ENCODE peak calls at places on chromosomes 6 and 20, in eight cellular contexts. One of them, this sample, is unnamed.

GRCh38 chr6:149963462-149964242 is at the start of gene ULBP1:
- DNase-seq in CD4-positive, alpha-beta T cell: peak
- DNase-seq in kidney epithelial cell: no peak
- DNase-seq in mesothelial cell of epicardium: no peak
- DNase-seq in gastrocnemius medialis: peak
- DNase-seq in prostate gland: peak
- DNase-seq in mucosa of descending colon: peak
- DNase-seq in stomach: peak
- DNase-seq in this sample: no peak

GRCh38 chr6:1381397-1382330 is 7.7 kb upstream of the FOXF2 start:
- DNase-seq in mucosa of descending colon: peak
- DNase-seq in stomach: peak
- DNase-seq in gastrocnemius medialis: no peak
- DNase-seq in CD4-positive, alpha-beta T cell: no peak
- DNase-seq in mesothelial cell of epicardium: peak
- DNase-seq in prostate gland: no peak
- DNase-seq in kidney epithelial cell: no peak
- DNase-seq in this sample: peak

GRCh38 chr6:5149891-5150290 is 64.8 kb downstream of the PPP1R3G start:
- DNase-seq in prostate gland: no peak
- DNase-seq in CD4-positive, alpha-beta T cell: no peak
- DNase-seq in mesothelial cell of epicardium: no peak
- DNase-seq in kidney epithelial cell: no peak
- DNase-seq in gastrocnemius medialis: no peak
- DNase-seq in mucosa of descending colon: no peak
- DNase-seq in stomach: no peak
- DNase-seq in this sample: no peak

GRCh38 chr6:148593130-148593812 is 153.6 kb upstream of the UST start:
- DNase-seq in mesothelial cell of epicardium: no peak
- DNase-seq in stomach: no peak
- DNase-seq in CD4-positive, alpha-beta T cell: no peak
- DNase-seq in mucosa of descending colon: no peak
- DNase-seq in prostate gland: no peak
- DNase-seq in kidney epithelial cell: peak
- DNase-seq in gastrocnemius medialis: no peak
- DNase-seq in this sample: no peak

GRCh38 chr6:109767961-109768360 is 76.9 kb downstream of the FIG4 start:
- DNase-seq in kidney epithelial cell: no peak
- DNase-seq in prostate gland: no peak
- DNase-seq in gastrocnemius medialis: no peak
- DNase-seq in mucosa of descending colon: no peak
- DNase-seq in stomach: no peak
- DNase-seq in mesothelial cell of epicardium: no peak
- DNase-seq in CD4-positive, alpha-beta T cell: no peak
- DNase-seq in this sample: no peak

GRCh38 chr6:35900448-35900847 is 20.4 kb downstream of the SRPK1 start:
- DNase-seq in mesothelial cell of epicardium: no peak
- DNase-seq in CD4-positive, alpha-beta T cell: no peak
- DNase-seq in mucosa of descending colon: no peak
- DNase-seq in prostate gland: no peak
- DNase-seq in stomach: no peak
- DNase-seq in gastrocnemius medialis: no peak
- DNase-seq in kidney epithelial cell: no peak
- DNase-seq in this sample: no peak

GRCh38 chr6:113358063-113358583 is 499.0 kb upstream of the MARCKS start:
- DNase-seq in stomach: no peak
- DNase-seq in kidney epithelial cell: no peak
- DNase-seq in mesothelial cell of epicardium: no peak
- DNase-seq in gastrocnemius medialis: no peak
- DNase-seq in prostate gland: no peak
- DNase-seq in mucosa of descending colon: no peak
- DNase-seq in CD4-positive, alpha-beta T cell: no peak
- DNase-seq in this sample: no peak

GRCh38 chr6:77341058-77341986 is 122.0 kb downstream of the HTR1B start:
- DNase-seq in stomach: peak
- DNase-seq in CD4-positive, alpha-beta T cell: no peak
- DNase-seq in mucosa of descending colon: peak
- DNase-seq in kidney epithelial cell: no peak
- DNase-seq in mesothelial cell of epicardium: no peak
- DNase-seq in prostate gland: no peak
- DNase-seq in gastrocnemius medialis: no peak
- DNase-seq in this sample: no peak

GRCh38 chr20:34390769-34391447 is 27.8 kb downstream of the ITCH start:
- DNase-seq in CD4-positive, alpha-beta T cell: no peak
- DNase-seq in prostate gland: no peak
- DNase-seq in gastrocnemius medialis: peak
- DNase-seq in kidney epithelial cell: peak
- DNase-seq in stomach: peak
- DNase-seq in mesothelial cell of epicardium: no peak
- DNase-seq in mucosa of descending colon: peak
- DNase-seq in this sample: no peak

GRCh38 chr20:1631309-1632227 is 11.8 kb upstream of the SIRPB1 start:
- DNase-seq in mucosa of descending colon: no peak
- DNase-seq in CD4-positive, alpha-beta T cell: no peak
- DNase-seq in mesothelial cell of epicardium: no peak
- DNase-seq in gastrocnemius medialis: no peak
- DNase-seq in stomach: no peak
- DNase-seq in kidney epithelial cell: no peak
- DNase-seq in prostate gland: no peak
- DNase-seq in this sample: no peak

GRCh38 chr6:107122748-107123147 is 7.4 kb upstream of the BEND3 start:
- DNase-seq in gastrocnemius medialis: no peak
- DNase-seq in CD4-positive, alpha-beta T cell: no peak
- DNase-seq in mucosa of descending colon: no peak
- DNase-seq in kidney epithelial cell: no peak
- DNase-seq in prostate gland: no peak
- DNase-seq in mesothelial cell of epicardium: no peak
- DNase-seq in stomach: no peak
- DNase-seq in this sample: no peak

GRCh38 chr6:10174761-10175160 is 240.1 kb downstream of the TFAP2A start:
- DNase-seq in gastrocnemius medialis: no peak
- DNase-seq in mesothelial cell of epicardium: no peak
- DNase-seq in stomach: no peak
- DNase-seq in CD4-positive, alpha-beta T cell: no peak
- DNase-seq in prostate gland: no peak
- DNase-seq in kidney epithelial cell: no peak
- DNase-seq in mucosa of descending colon: no peak
- DNase-seq in this sample: no peak

GRCh38 chr6:11899645-11900044 is 112.5 kb upstream of the HIVEP1 start:
- DNase-seq in mesothelial cell of epicardium: no peak
- DNase-seq in mucosa of descending colon: no peak
- DNase-seq in gastrocnemius medialis: no peak
- DNase-seq in CD4-positive, alpha-beta T cell: no peak
- DNase-seq in prostate gland: no peak
- DNase-seq in kidney epithelial cell: no peak
- DNase-seq in stomach: no peak
- DNase-seq in this sample: no peak

GRCh38 chr6:86558318-86558717 is 379.0 kb upstream of the HTR1E start:
- DNase-seq in prostate gland: no peak
- DNase-seq in CD4-positive, alpha-beta T cell: no peak
- DNase-seq in stomach: no peak
- DNase-seq in gastrocnemius medialis: no peak
- DNase-seq in kidney epithelial cell: no peak
- DNase-seq in mesothelial cell of epicardium: no peak
- DNase-seq in mucosa of descending colon: no peak
- DNase-seq in this sample: no peak

GRCh38 chr6:41704028-41704427 is 31.4 kb downstream of the TFEB start:
- DNase-seq in CD4-positive, alpha-beta T cell: no peak
- DNase-seq in stomach: no peak
- DNase-seq in gastrocnemius medialis: no peak
- DNase-seq in prostate gland: no peak
- DNase-seq in kidney epithelial cell: no peak
- DNase-seq in mucosa of descending colon: no peak
- DNase-seq in mesothelial cell of epicardium: no peak
- DNase-seq in this sample: no peak

GRCh38 chr6:155219299-155219698 is 44.5 kb upstream of the CLDN20 start:
- DNase-seq in kidney epithelial cell: no peak
- DNase-seq in CD4-positive, alpha-beta T cell: no peak
- DNase-seq in mesothelial cell of epicardium: no peak
- DNase-seq in prostate gland: no peak
- DNase-seq in stomach: no peak
- DNase-seq in gastrocnemius medialis: no peak
- DNase-seq in mucosa of descending colon: no peak
- DNase-seq in this sample: no peak

GRCh38 chr6:43914272-43915147 is 144.5 kb downstream of the VEGFA start:
- DNase-seq in gastrocnemius medialis: no peak
- DNase-seq in stomach: no peak
- DNase-seq in kidney epithelial cell: no peak
- DNase-seq in prostate gland: no peak
- DNase-seq in mucosa of descending colon: no peak
- DNase-seq in mesothelial cell of epicardium: no peak
- DNase-seq in CD4-positive, alpha-beta T cell: no peak
- DNase-seq in this sample: no peak

DNA sequence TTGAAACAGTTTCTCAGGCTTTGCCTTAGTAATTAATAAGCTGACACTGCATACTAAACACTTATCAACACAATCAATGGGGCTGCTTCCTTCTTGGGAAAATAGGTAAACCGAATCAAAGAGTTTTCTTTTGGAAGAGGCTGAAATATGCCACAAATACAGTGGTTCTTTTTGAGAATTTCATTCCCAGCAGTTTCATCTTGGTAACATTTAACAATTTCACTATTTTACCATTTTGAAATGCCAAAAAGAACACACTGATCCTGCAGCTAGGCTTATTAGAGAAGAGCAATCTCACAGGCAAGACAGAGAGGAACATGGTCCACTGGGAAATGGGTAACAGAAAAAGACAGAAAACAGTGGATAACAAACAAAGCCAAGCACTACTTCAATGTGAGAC is 2.6 kb downstream of the CNR1 start:
- DNase-seq in CD4-positive, alpha-beta T cell: no peak
- DNase-seq in kidney epithelial cell: no peak
- DNase-seq in stomach: no peak
- DNase-seq in gastrocnemius medialis: no peak
- DNase-seq in mesothelial cell of epicardium: no peak
- DNase-seq in mucosa of descending colon: no peak
- DNase-seq in prostate gland: no peak
- DNase-seq in this sample: no peak
- TF ChIP-seq CTCF in CD4-positive, alpha-beta T cell: no peak
- TF ChIP-seq CTCF in kidney epithelial cell: no peak
- TF ChIP-seq CTCF in stomach: no peak
- TF ChIP-seq CTCF in gastrocnemius medialis: no peak
- TF ChIP-seq CTCF in mesothelial cell of epicardium: no peak
- TF ChIP-seq CTCF in mucosa of descending colon: no peak
- TF ChIP-seq CTCF in prostate gland: no peak
- TF ChIP-seq CTCF in this sample: no peak

DNA sequence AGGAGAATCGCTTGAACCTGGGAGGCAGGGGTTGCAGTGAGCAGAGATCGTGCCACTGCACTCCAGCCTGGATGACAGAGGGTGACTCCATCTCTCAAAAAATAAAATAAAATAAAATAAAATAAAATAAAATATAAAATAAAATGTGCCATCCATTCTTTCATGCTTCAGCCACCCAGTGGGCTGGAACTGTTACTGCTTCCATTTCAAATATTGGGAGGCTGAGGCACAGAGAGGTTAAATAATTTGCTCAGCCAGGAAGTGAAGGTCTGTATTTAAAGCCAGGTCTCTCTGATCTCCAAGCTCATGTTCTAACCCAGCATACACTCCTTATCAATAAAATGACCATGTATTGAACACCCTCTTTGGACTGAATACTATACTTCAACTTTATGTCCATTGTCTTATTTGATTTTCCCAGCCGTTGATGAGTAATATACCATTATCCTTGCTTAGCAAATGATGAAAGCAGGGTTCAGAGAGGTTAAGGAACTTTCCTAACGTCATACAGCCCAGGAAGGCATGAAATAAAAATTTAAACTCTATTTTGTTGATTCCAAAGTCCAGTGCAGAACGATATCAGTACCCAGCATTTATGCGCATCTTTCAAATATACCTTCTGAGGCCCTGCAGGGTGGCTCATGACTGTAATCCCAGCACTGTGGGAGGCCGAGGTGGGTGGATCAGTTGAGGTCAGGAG is 25.8 kb upstream of the SLC9A8 start:
- DNase-seq in stomach: no peak
- DNase-seq in mucosa of descending colon: no peak
- DNase-seq in mesothelial cell of epicardium: no peak
- DNase-seq in gastrocnemius medialis: no peak
- DNase-seq in kidney epithelial cell: no peak
- DNase-seq in CD4-positive, alpha-beta T cell: no peak
- DNase-seq in prostate gland: no peak
- DNase-seq in this sample: no peak
- TF ChIP-seq CTCF in stomach: peak
- TF ChIP-seq CTCF in mucosa of descending colon: no peak
- TF ChIP-seq CTCF in mesothelial cell of epicardium: peak
- TF ChIP-seq CTCF in gastrocnemius medialis: no peak
- TF ChIP-seq CTCF in kidney epithelial cell: peak
- TF ChIP-seq CTCF in CD4-positive, alpha-beta T cell: no peak
- TF ChIP-seq CTCF in prostate gland: no peak
- TF ChIP-seq CTCF in this sample: peak

DNA sequence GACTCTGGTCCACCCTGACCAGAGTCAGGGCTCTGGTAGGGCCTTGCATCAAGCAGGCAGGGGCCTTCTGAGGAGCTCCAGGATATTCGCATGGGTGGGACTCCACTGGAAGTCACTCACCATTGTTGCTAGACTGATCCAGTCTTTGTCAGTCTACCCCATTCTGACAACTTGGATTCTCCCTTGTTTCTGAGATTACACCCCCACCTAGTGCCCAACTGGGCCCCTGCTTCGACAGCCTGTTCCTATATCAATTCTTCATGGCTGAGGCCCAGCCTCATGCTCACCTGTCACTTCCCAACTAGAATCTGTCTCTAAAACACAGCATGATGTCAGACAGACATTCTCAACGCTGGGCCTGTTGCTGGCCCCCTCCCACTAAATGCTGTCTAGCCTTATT is 5.2 kb downstream of the SLC35D3 start:
- DNase-seq in mucosa of descending colon: no peak
- DNase-seq in prostate gland: no peak
- DNase-seq in gastrocnemius medialis: no peak
- DNase-seq in mesothelial cell of epicardium: no peak
- DNase-seq in kidney epithelial cell: no peak
- DNase-seq in CD4-positive, alpha-beta T cell: no peak
- DNase-seq in stomach: no peak
- DNase-seq in this sample: no peak
- TF ChIP-seq CTCF in mucosa of descending colon: no peak
- TF ChIP-seq CTCF in prostate gland: no peak
- TF ChIP-seq CTCF in gastrocnemius medialis: peak
- TF ChIP-seq CTCF in mesothelial cell of epicardium: no peak
- TF ChIP-seq CTCF in kidney epithelial cell: peak
- TF ChIP-seq CTCF in CD4-positive, alpha-beta T cell: peak
- TF ChIP-seq CTCF in stomach: no peak
- TF ChIP-seq CTCF in this sample: peak

GRCh38 chr6:76166297-76166696 is 93.8 kb upstream of the IMPG1 start:
- DNase-seq in stomach: no peak
- DNase-seq in prostate gland: no peak
- DNase-seq in mucosa of descending colon: no peak
- DNase-seq in mesothelial cell of epicardium: no peak
- DNase-seq in gastrocnemius medialis: no peak
- DNase-seq in kidney epithelial cell: no peak
- DNase-seq in CD4-positive, alpha-beta T cell: no peak
- DNase-seq in this sample: no peak

GRCh38 chr6:76165471-76166221 is 93.2 kb upstream of the IMPG1 start:
- DNase-seq in CD4-positive, alpha-beta T cell: no peak
- DNase-seq in prostate gland: no peak
- DNase-seq in mesothelial cell of epicardium: no peak
- DNase-seq in gastrocnemius medialis: no peak
- DNase-seq in mucosa of descending colon: no peak
- DNase-seq in kidney epithelial cell: no peak
- DNase-seq in stomach: no peak
- DNase-seq in this sample: no peak

GRCh38 chr6:76162811-76163210 is 90.3 kb upstream of the IMPG1 start:
- DNase-seq in kidney epithelial cell: no peak
- DNase-seq in gastrocnemius medialis: no peak
- DNase-seq in mucosa of descending colon: no peak
- DNase-seq in mesothelial cell of epicardium: no peak
- DNase-seq in prostate gland: no peak
- DNase-seq in CD4-positive, alpha-beta T cell: no peak
- DNase-seq in stomach: no peak
- DNase-seq in this sample: no peak

GRCh38 chr6:76166874-76167273 is 94.4 kb upstream of the IMPG1 start:
- DNase-seq in CD4-positive, alpha-beta T cell: no peak
- DNase-seq in kidney epithelial cell: no peak
- DNase-seq in prostate gland: no peak
- DNase-seq in mesothelial cell of epicardium: no peak
- DNase-seq in stomach: no peak
- DNase-seq in mucosa of descending colon: no peak
- DNase-seq in gastrocnemius medialis: no peak
- DNase-seq in this sample: no peak
- TF ChIP-seq CTCF in CD4-positive, alpha-beta T cell: no peak
- TF ChIP-seq CTCF in kidney epithelial cell: no peak
- TF ChIP-seq CTCF in prostate gland: no peak
- TF ChIP-seq CTCF in mesothelial cell of epicardium: no peak
- TF ChIP-seq CTCF in stomach: no peak
- TF ChIP-seq CTCF in mucosa of descending colon: no peak
- TF ChIP-seq CTCF in gastrocnemius medialis: no peak
- TF ChIP-seq CTCF in this sample: no peak